ENCODE peak calls at places on chromosomes 7 and 10, in five cellular contexts. B, M, U, L and Q are unnamed samples.

GRCh38 chr7:41339913-41340676 is 362.8 kb downstream of the INHBA start:
- DNase-seq in B (no peak), M (no peak), U (no peak), L (no peak), Q (no peak)

GRCh38 chr7:2478800-2479199 is 2.6 kb upstream of the GRIFIN start:
- DNase-seq in B (no peak), M (no peak), U (no peak), L (peak), Q (no peak)

GRCh38 chr7:54879776-54880175 is 120.8 kb upstream of the SEC61G start:
- DNase-seq in B (no peak), M (no peak), U (no peak), L (no peak), Q (no peak)

GRCh38 chr10:47196691-47197090 is 103.3 kb upstream of the GDF10 start:
- DNase-seq in B (no peak), M (no peak), U (no peak), L (no peak), Q (no peak)

GRCh38 chr7:133984023-133984422 is 143.1 kb upstream of the LRGUK start:
- DNase-seq in B (no peak), M (no peak), U (no peak), L (no peak), Q (no peak)

GRCh38 chr7:47253650-47254080 is 328.2 kb downstream of the TNS3 start:
- DNase-seq in B (no peak), M (no peak), U (no peak), L (no peak), Q (peak)

GRCh38 chr10:123518765-123519164 is 147.4 kb upstream of the GPR26 start:
- DNase-seq in B (no peak), M (no peak), U (no peak), L (no peak), Q (no peak)

GRCh38 chr7:92496876-92497275 is 19.1 kb upstream of the ERVW-1 start:
- DNase-seq in B (no peak), M (no peak), U (no peak), L (no peak), Q (no peak)

GRCh38 chr10:110641256-110641655 is 2.9 kb upstream of the RBM20 start:
- DNase-seq in B (peak), M (no peak), U (peak), L (no peak), Q (no peak)

GRCh38 chr10:12022580-12023257 is 19.9 kb downstream of the UPF2 start:
- DNase-seq in B (no peak), M (no peak), U (no peak), L (no peak), Q (no peak)

GRCh38 chr7:151755131-151755787 is 121.7 kb downstream of the PRKAG2 start:
- DNase-seq in B (no peak), M (no peak), U (no peak), L (no peak), Q (no peak)

GRCh38 chr7:101511965-101512364 is 117.1 kb downstream of the MYL10 start:
- DNase-seq in B (no peak), M (no peak), U (no peak), L (no peak), Q (no peak)

GRCh38 chr10:113058175-113058961 is 108.3 kb downstream of the TCF7L2 start:
- DNase-seq in B (no peak), M (no peak), U (no peak), L (no peak), Q (peak)

GRCh38 chr7:130152270-130153141 is 52.7 kb downstream of the TMEM209 start:
- DNase-seq in B (no peak), M (no peak), U (no peak), L (no peak), Q (no peak)

GRCh38 chr7:137577184-137577583 is 233.7 kb upstream of the PTN start:
- DNase-seq in B (no peak), M (no peak), U (no peak), L (no peak), Q (no peak)

GRCh38 chr10:95201736-95202135 is 7.7 kb downstream of the ACSM6 start:
- DNase-seq in B (peak), M (no peak), U (peak), L (no peak), Q (no peak)

GRCh38 chr10:122673731-122674130 is 25.9 kb downstream of the C10orf120 start:
- DNase-seq in B (no peak), M (no peak), U (no peak), L (no peak), Q (no peak)

GRCh38 chr7:954330-955238 is at the start of gene ADAP1:
- DNase-seq in B (peak), M (peak), U (peak), L (peak), Q (peak)

DNA sequence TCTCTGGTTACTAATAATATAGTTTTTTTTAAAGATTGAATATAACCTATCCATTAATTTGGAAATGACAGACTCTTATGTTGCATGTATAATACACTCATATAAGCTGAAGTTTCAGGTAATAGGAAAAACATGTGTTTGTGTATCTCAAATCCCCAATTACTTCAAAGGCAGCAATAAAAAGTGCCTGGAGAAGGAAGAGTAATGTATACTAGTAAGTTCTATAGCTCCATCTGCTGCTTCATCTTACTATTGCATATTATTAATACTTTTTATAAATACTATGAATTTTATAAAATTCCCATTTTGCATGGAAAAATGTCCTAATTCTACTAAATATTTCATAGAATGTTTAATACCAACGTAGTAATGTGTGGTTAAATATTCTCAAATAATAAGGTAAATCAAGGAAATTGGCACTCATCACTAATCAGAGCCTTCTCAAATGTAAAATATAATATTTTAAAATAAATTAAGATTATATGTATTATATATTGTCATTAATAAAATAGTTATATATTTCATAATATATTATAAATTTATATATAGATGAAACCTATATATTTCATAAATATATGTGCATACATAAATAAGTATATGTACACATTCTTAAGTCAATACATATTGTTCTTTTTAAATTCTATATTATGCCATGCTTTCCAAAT is 311.9 kb downstream of the HGF start:
- DNase-seq in B (no peak), M (no peak), U (peak), L (no peak), Q (no peak)
- TF ChIP-seq CTCF in B (no peak), M (peak), U (peak), L (peak), Q (peak)

GRCh38 chr10:91409069-91409868 is 875 bp upstream of the HECTD2 start:
- DNase-seq in B (peak), M (peak), U (peak), L (peak), Q (peak)
- TF ChIP-seq CTCF in B (no peak), M (no peak), U (no peak), L (no peak), Q (no peak)

GRCh38 chr7:149853157-149853556 is 15.0 kb downstream of the ZNF862 start:
- DNase-seq in B (no peak), M (no peak), U (no peak), L (peak), Q (no peak)

GRCh38 chr7:149850716-149851115 is 12.5 kb downstream of the ZNF862 start:
- DNase-seq in B (no peak), M (no peak), U (no peak), L (peak), Q (no peak)

GRCh38 chr7:149849174-149849573 is 11.0 kb downstream of the ZNF862 start:
- DNase-seq in B (no peak), M (no peak), U (no peak), L (no peak), Q (no peak)

GRCh38 chr7:149851449-149851848 is 13.3 kb downstream of the ZNF862 start:
- DNase-seq in B (no peak), M (no peak), U (no peak), L (peak), Q (no peak)

DNA sequence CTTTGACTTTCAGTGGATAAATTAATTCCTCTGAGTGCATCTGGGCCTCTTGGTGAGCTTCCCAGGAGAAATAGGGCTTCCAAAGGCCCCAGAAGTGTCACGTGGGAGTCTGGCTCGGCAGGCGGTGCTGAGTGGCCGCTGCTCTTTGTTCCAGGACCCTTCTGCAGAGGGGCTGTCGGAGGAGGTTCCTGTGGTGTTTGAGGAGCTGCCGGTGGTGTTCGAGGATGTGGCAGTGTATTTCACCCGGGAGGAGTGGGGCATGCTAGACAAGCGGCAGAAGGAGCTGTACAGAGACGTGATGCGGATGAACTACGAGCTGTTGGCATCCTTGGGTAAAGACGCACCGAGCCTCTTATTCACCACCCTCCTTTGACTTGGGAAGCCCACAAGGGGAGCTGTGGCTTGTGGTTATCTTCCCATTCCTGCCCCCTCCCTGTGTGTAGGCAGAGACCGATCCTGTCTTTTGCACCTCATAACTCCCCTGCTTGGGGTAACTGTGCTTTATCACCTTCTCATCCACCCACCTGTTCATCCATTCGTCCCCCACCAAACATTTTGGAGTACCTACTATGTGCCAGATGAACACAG is 11.9 kb downstream of the ZNF862 start:
- DNase-seq in B (no peak), M (no peak), U (no peak), L (peak), Q (no peak)
- TF ChIP-seq CTCF in B (no peak), M (no peak), U (no peak), L (no peak), Q (no peak)

GRCh38 chr7:158828343-158829020 is 827 bp downstream of the ESYT2 start:
- DNase-seq in B (peak), M (peak), U (peak), L (peak), Q (peak)

GRCh38 chr7:158827411-158828342 is 1.6 kb downstream of the ESYT2 start:
- DNase-seq in B (peak), M (no peak), U (peak), L (no peak), Q (no peak)

GRCh38 chr7:158829021-158829341 is 328 bp downstream of the ESYT2 start:
- DNase-seq in B (peak), M (peak), U (peak), L (peak), Q (peak)

GRCh38 chr7:158830211-158830723 is 958 bp upstream of the ESYT2 start:
- DNase-seq in B (no peak), M (no peak), U (no peak), L (no peak), Q (no peak)

DNA sequence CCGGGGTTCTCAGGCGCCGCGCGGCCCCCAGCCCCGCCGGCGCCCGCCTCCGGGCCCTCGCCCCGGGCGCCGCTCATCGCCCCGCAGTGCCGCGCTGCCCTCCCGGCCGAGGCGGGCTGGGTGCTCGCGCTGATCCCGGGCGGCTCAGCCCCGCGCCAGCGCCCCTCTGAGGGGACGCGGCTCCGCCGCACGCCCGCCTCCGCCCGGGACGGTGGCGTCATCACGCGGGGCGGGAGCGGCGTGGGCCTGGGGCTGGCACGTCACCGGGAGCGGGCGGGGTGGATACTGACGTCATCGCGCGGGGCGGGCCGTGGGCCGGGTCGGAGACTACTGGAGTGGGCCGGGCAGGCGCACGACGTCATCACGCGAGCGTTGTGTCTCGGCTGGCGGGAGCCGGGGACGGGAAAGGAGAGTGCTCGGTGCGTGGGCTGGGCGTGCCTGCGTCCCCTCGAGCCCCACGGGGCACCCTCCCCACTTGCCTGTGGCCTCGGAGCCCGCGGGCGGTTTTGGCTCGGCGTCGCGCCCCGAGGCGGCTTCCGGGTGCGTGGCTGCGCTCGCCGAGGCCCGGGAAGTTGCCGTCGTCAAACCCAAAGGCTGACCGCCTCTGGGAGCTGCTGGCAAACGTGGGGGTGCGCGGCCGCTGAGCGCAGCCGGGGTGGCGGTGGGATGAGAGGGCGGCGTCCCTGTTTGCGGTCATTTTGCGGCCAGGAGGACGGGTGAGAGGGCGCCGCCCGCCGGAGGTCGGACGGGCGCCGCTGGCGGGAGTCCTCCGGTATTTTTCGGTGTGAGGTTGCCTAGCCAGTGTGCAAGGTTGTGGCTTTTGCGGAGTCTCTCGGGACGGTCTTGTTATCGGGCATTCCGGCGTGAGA is at the start of gene ESYT2:
- DNase-seq in B (peak), M (peak), U (peak), L (peak), Q (peak)
- TF ChIP-seq CTCF in B (no peak), M (peak), U (peak), L (peak), Q (no peak)

GRCh38 chr10:86635402-86635801 is 18.9 kb upstream of the OPN4 start:
- DNase-seq in B (no peak), M (no peak), U (no peak), L (no peak), Q (no peak)

GRCh38 chr10:86632951-86633350 is 21.4 kb upstream of the OPN4 start:
- DNase-seq in B (no peak), M (no peak), U (no peak), L (no peak), Q (no peak)

GRCh38 chr10:86630079-86630478 is 24.3 kb upstream of the OPN4 start:
- DNase-seq in B (no peak), M (no peak), U (no peak), L (no peak), Q (no peak)

DNA sequence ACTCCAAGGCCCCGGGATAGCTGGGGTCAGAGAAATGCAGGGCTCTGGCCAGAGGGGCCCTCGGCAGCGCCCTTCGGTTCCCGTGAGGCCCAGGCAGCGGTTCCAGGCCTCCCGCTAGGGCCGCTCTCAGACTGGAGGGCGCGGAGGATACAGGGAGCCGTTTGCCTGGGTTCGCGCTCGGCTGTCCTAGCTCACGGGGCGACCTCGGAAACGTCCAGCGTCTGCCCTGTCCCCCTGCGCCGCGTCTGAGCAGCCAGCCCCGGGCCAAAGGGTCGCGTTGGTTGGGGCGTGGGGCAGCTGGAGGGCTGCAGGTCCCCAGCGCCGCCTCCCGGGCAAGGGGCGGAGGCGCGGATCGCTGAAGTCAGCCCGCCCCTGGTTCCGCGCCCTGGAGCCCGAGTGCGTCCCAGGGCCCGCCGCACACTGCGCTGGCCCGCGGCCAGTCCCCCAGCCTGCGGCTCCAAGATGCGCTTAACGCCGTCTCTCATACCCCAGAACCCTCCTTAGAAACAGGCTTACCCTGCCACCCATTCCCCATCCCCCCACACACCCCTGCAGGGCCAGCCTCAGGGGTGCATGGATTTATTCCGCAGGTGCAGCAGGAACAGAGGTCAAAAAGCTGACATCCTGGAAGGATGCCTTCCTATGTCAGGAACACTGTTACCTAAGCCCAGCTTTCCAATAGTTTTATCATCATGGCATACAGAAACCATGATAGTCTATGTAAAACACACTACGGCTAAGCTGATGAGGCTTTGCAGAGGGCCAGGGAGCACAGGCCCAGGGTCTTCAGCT is 22.1 kb upstream of the OPN4 start:
- DNase-seq in B (no peak), M (peak), U (no peak), L (no peak), Q (peak)
- TF ChIP-seq CTCF in B (no peak), M (peak), U (no peak), L (peak), Q (no peak)